ENCODE peak calls at places on chromosome 18, in ten cellular contexts. J, S, U, G, I, F, Z, N, D and A are unnamed samples.

GRCh38 chr18:29749699-29750098 is 1292.8 kb downstream of the DSC3 start:
- DNase-seq in J (no peak), S (no peak), U (no peak), G (no peak), I (no peak), F (no peak), Z (no peak), N (peak), D (no peak), A (no peak)

GRCh38 chr18:70781860-70782453 is 493.1 kb downstream of the SOCS6 start:
- DNase-seq in J (peak), S (peak), U (peak), G (peak), I (peak), F (no peak), Z (no peak), N (peak), D (peak), A (peak)

GRCh38 chr18:54608008-54608642 is 17.1 kb downstream of the DYNAP start:
- DNase-seq in J (no peak), S (no peak), U (no peak), G (peak), I (no peak), F (no peak), Z (no peak), N (no peak), D (no peak), A (peak)

GRCh38 chr18:80253871-80254492 is 6.7 kb upstream of the PARD6G start:
- DNase-seq in J (no peak), S (no peak), U (no peak), G (no peak), I (no peak), F (peak), Z (no peak), N (no peak), D (no peak), A (no peak)

GRCh38 chr18:78849046-78849445 is 130.6 kb upstream of the SALL3 start:
- DNase-seq in J (no peak), S (no peak), U (no peak), G (no peak), I (no peak), F (no peak), Z (no peak), N (no peak), D (no peak), A (no peak)

GRCh38 chr18:64032312-64032711 is 62.4 kb downstream of the SERPINB8 start:
- DNase-seq in J (no peak), S (no peak), U (no peak), G (no peak), I (no peak), F (no peak), Z (no peak), N (no peak), D (no peak), A (no peak)

GRCh38 chr18:54878057-54878661 is 49.9 kb downstream of the RAB27B start:
- DNase-seq in J (no peak), S (no peak), U (no peak), G (no peak), I (no peak), F (no peak), Z (no peak), N (no peak), D (no peak), A (no peak)

GRCh38 chr18:43847164-43848091 is 570.1 kb upstream of the SYT4 start:
- DNase-seq in J (no peak), S (no peak), U (no peak), G (peak), I (no peak), F (no peak), Z (no peak), N (peak), D (no peak), A (no peak)

GRCh38 chr18:12314586-12315305 is 6.7 kb downstream of the TUBB6 start:
- DNase-seq in J (no peak), S (no peak), U (no peak), G (no peak), I (no peak), F (no peak), Z (no peak), N (no peak), D (no peak), A (no peak)
- H3K27ac ChIP-seq in J (no peak), S (peak), U (no peak), G (no peak), I (no peak), F (peak), Z (no peak), N (no peak), D (no peak), A (peak)

GRCh38 chr18:45085916-45086624 is 405.4 kb downstream of the SETBP1 start:
- DNase-seq in J (no peak), S (no peak), U (no peak), G (no peak), I (no peak), F (no peak), Z (no peak), N (no peak), D (no peak), A (no peak)

GRCh38 chr18:45081579-45082181 is 401.0 kb downstream of the SETBP1 start:
- DNase-seq in J (no peak), S (no peak), U (no peak), G (no peak), I (no peak), F (no peak), Z (no peak), N (no peak), D (no peak), A (no peak)

GRCh38 chr18:45083456-45083855 is 402.8 kb downstream of the SETBP1 start:
- DNase-seq in J (no peak), S (no peak), U (no peak), G (no peak), I (no peak), F (no peak), Z (no peak), N (no peak), D (no peak), A (no peak)

GRCh38 chr18:45086777-45087176 is 406.1 kb downstream of the SETBP1 start:
- DNase-seq in J (no peak), S (no peak), U (no peak), G (no peak), I (no peak), F (no peak), Z (no peak), N (no peak), D (no peak), A (no peak)

GRCh38 chr18:45084207-45084606 is 403.5 kb downstream of the SETBP1 start:
- DNase-seq in J (no peak), S (no peak), U (no peak), G (no peak), I (no peak), F (peak), Z (peak), N (no peak), D (no peak), A (no peak)
- H3K27ac ChIP-seq in J (no peak), S (no peak), U (no peak), G (no peak), I (no peak), F (no peak), Z (no peak), N (no peak), D (no peak), A (no peak)

DNA sequence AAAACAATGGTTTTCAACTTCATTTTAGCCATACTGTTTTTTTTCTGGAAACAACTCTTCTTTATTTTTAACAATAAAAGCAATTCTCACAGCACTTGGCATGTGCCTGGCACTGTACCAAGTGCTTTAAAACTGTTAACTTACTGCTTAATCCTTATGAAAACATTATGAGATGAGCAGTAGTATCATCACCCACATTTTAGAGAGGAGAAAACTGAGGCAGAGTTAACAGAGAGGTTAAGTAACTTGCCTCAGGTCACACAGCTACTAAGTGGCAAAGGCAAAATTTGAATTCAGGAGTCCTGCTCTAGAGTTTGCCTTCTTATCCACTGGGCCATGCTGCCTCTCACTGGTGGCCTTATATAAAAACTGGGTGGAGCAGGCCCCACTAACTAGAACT is 23.2 kb downstream of the CTIF start:
- DNase-seq in J (no peak), S (no peak), U (no peak), G (peak), I (no peak), F (no peak), Z (no peak), N (no peak), D (no peak), A (no peak)
- H3K27ac ChIP-seq in J (no peak), S (no peak), U (no peak), G (peak), I (no peak), F (no peak), Z (no peak), N (no peak), D (peak), A (no peak)

GRCh38 chr18:22165603-22166069 is 3.8 kb upstream of the GATA6 start:
- DNase-seq in J (no peak), S (no peak), U (no peak), G (no peak), I (no peak), F (no peak), Z (no peak), N (no peak), D (no peak), A (no peak)
- H3K27ac ChIP-seq in J (no peak), S (peak), U (no peak), G (no peak), I (no peak), F (no peak), Z (peak), N (no peak), D (no peak), A (no peak)

DNA sequence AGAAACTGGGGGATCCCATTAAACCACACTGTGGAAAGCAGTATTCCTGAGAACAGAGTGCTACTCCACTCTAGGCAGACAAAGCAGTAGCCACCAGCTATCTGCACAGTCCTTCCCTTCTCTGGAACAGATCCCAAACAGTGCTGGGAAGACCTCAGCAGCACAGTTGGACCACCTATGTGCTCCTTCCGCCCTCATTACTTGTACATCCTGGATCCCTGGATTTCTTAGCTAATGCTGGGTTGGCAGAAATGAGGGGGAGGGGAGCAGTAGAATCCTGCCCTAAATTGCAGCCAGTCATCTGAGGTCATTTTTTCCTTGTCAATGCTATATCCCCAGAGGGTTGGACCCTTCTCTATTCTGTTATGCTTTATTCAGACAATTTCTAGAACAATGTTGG is 13.8 kb upstream of the MALT1 start:
- DNase-seq in J (no peak), S (no peak), U (no peak), G (no peak), I (no peak), F (no peak), Z (no peak), N (no peak), D (no peak), A (no peak)
- H3K27ac ChIP-seq in J (peak), S (peak), U (no peak), G (no peak), I (no peak), F (no peak), Z (no peak), N (no peak), D (no peak), A (no peak)

GRCh38 chr18:35714539-35714938 is 133.0 kb downstream of the GALNT1 start:
- DNase-seq in J (no peak), S (no peak), U (no peak), G (no peak), I (no peak), F (no peak), Z (no peak), N (no peak), D (no peak), A (no peak)

GRCh38 chr18:35716169-35716831 is 134.8 kb downstream of the GALNT1 start:
- DNase-seq in J (no peak), S (no peak), U (no peak), G (peak), I (no peak), F (no peak), Z (no peak), N (no peak), D (no peak), A (no peak)

GRCh38 chr18:35711227-35711626 is 129.7 kb downstream of the GALNT1 start:
- DNase-seq in J (no peak), S (no peak), U (no peak), G (peak), I (no peak), F (no peak), Z (no peak), N (no peak), D (no peak), A (no peak)

GRCh38 chr18:35715139-35715538 is 133.6 kb downstream of the GALNT1 start:
- DNase-seq in J (no peak), S (no peak), U (no peak), G (no peak), I (no peak), F (no peak), Z (no peak), N (no peak), D (no peak), A (no peak)

DNA sequence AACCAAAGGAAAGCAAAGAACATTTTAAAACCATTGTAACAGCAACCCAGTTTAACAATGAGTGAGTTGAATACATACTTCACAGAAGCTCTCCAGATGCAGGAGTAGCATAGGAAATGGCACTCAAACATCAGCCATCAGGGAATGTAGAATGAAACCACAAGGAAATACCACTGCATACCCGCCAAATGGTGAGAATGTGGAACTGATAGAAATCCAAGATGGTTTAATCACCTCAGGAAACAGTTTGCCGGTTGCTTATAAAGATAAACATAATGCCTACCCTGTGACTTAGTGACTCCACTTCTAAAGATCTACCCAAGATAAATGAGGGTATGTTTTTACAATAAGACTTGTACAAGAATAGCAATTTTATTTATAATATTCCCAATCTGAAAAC is 132.0 kb downstream of the GALNT1 start:
- DNase-seq in J (no peak), S (no peak), U (no peak), G (peak), I (no peak), F (no peak), Z (no peak), N (no peak), D (no peak), A (no peak)
- H3K27ac ChIP-seq in J (no peak), S (no peak), U (no peak), G (peak), I (no peak), F (no peak), Z (no peak), N (no peak), D (no peak), A (no peak)

DNA sequence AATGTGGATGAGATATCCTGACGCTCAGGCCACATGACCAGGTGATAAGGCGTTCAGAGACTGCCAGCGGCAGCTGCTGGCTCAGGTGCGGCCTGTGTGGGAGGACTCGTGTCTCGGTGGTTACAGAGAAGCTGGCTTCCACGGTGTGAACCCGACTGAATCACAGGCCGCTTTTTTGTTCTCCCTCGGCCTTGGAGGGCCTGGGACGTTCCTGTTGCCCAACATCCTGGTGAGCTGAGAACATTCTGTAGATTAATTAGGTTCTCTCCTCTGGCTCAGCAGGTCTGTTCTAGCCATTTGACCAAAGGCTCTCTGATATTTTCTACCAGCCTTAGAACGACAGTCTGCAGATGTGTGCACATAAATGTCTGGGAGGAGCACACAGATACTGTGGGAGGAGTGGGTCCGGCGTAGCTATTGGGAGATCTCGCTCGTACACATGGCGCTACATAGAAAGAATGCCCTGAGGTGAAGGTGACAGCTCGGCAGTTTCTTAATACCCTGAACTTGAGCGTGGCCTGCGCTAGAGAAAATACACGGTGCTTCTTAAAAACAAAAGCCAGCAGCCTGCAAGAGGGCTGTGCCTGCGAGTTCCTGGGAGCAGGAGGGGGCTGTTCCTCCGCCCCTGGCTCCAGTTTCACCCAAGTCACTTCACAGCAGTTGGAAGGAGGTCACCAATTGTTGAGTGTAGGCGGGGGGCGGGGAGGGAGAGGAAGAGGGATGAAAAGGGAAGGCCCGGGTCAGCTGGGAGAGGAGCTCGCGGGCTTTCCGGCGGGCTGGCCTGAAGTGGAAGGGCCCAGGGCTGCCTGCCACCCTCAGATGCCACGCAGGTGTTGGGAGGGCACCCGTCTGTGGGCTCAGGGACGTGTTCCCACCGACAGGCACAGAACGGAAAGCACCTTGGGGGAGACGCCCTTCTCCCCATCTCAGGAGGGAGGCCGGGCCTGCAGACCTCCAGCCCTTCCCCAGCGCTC is 124.6 kb upstream of the ZNF516 start:
- DNase-seq in J (no peak), S (peak), U (no peak), G (no peak), I (no peak), F (peak), Z (peak), N (no peak), D (no peak), A (peak)
- H3K27ac ChIP-seq in J (no peak), S (peak), U (no peak), G (no peak), I (no peak), F (peak), Z (peak), N (peak), D (peak), A (peak)

GRCh38 chr18:8175486-8176061 is 433.7 kb upstream of the RAB12 start:
- DNase-seq in J (no peak), S (no peak), U (no peak), G (no peak), I (no peak), F (no peak), Z (no peak), N (no peak), D (no peak), A (no peak)

GRCh38 chr18:8176105-8176504 is 433.1 kb upstream of the RAB12 start:
- DNase-seq in J (no peak), S (no peak), U (no peak), G (no peak), I (no peak), F (no peak), Z (no peak), N (no peak), D (no peak), A (no peak)

GRCh38 chr18:8174758-8175157 is 434.5 kb upstream of the RAB12 start:
- DNase-seq in J (no peak), S (no peak), U (no peak), G (no peak), I (no peak), F (no peak), Z (no peak), N (no peak), D (no peak), A (no peak)

GRCh38 chr18:8177330-8178016 is 431.8 kb upstream of the RAB12 start:
- DNase-seq in J (no peak), S (peak), U (no peak), G (peak), I (no peak), F (no peak), Z (no peak), N (no peak), D (no peak), A (peak)

DNA sequence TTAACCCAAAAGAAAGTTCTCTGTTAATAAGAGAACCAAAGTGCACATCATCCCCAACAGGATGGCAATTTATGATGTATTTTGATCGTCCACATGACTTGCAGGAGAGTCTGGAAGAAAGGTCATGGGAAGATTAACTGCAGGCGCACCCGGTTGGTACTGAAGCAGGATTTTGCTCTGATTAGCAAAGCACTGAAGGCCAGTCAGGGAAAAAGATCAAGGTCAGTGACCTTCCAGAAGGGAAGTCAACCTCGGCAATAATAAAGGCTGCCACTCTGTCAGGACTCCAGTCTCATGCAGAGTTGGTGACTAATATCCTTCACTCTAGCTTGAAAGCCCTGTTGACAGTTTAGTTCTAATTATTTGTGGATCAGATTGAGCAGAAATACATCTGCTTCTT is 432.7 kb upstream of the RAB12 start:
- DNase-seq in J (no peak), S (no peak), U (no peak), G (no peak), I (no peak), F (no peak), Z (no peak), N (no peak), D (no peak), A (no peak)
- H3K27ac ChIP-seq in J (no peak), S (peak), U (no peak), G (no peak), I (no peak), F (no peak), Z (no peak), N (no peak), D (no peak), A (no peak)